ENCODE peak calls at places on chromosome 22, in eight cellular contexts. One of them, this sample, is unnamed.

GRCh38 chr22:49827307-49827852 is 293 bp downstream of the BRD1 start:
- DNase-seq in AML-193: no peak
- DNase-seq in amygdala: no peak
- DNase-seq in pancreas: no peak
- DNase-seq in upper lobe of right lung: no peak
- DNase-seq in CD8-positive, alpha-beta T cell: no peak
- DNase-seq in NCI-H82: no peak
- DNase-seq in effector CD8-positive, alpha-beta T cell: no peak
- DNase-seq in this sample: no peak

GRCh38 chr22:24830205-24830979 is 24.4 kb downstream of the SGSM1 start:
- DNase-seq in AML-193: no peak
- DNase-seq in NCI-H82: no peak
- DNase-seq in CD8-positive, alpha-beta T cell: no peak
- DNase-seq in effector CD8-positive, alpha-beta T cell: no peak
- DNase-seq in pancreas: no peak
- DNase-seq in upper lobe of right lung: no peak
- DNase-seq in amygdala: no peak
- DNase-seq in this sample: no peak

GRCh38 chr22:38437416-38437815 is 17.6 kb downstream of the KCNJ4 start:
- DNase-seq in pancreas: no peak
- DNase-seq in NCI-H82: no peak
- DNase-seq in amygdala: no peak
- DNase-seq in upper lobe of right lung: no peak
- DNase-seq in CD8-positive, alpha-beta T cell: no peak
- DNase-seq in effector CD8-positive, alpha-beta T cell: no peak
- DNase-seq in AML-193: no peak
- DNase-seq in this sample: no peak

GRCh38 chr22:46869848-46870441 is 107.5 kb downstream of the TBC1D22A start:
- DNase-seq in upper lobe of right lung: no peak
- DNase-seq in CD8-positive, alpha-beta T cell: no peak
- DNase-seq in amygdala: no peak
- DNase-seq in effector CD8-positive, alpha-beta T cell: no peak
- DNase-seq in AML-193: no peak
- DNase-seq in pancreas: no peak
- DNase-seq in NCI-H82: no peak
- DNase-seq in this sample: no peak

GRCh38 chr22:46220921-46221320 is 29.2 kb downstream of the CDPF1 start:
- DNase-seq in pancreas: no peak
- DNase-seq in CD8-positive, alpha-beta T cell: no peak
- DNase-seq in NCI-H82: no peak
- DNase-seq in AML-193: no peak
- DNase-seq in upper lobe of right lung: no peak
- DNase-seq in amygdala: no peak
- DNase-seq in effector CD8-positive, alpha-beta T cell: no peak
- DNase-seq in this sample: no peak

GRCh38 chr22:26482171-26482570 is 1.4 kb downstream of the HPS4 start:
- DNase-seq in amygdala: no peak
- DNase-seq in NCI-H82: no peak
- DNase-seq in pancreas: no peak
- DNase-seq in AML-193: no peak
- DNase-seq in CD8-positive, alpha-beta T cell: no peak
- DNase-seq in upper lobe of right lung: no peak
- DNase-seq in effector CD8-positive, alpha-beta T cell: no peak
- DNase-seq in this sample: no peak

GRCh38 chr22:25148149-25148691 is 51.4 kb upstream of the CRYBB3 start:
- DNase-seq in CD8-positive, alpha-beta T cell: no peak
- DNase-seq in NCI-H82: no peak
- DNase-seq in amygdala: no peak
- DNase-seq in effector CD8-positive, alpha-beta T cell: no peak
- DNase-seq in upper lobe of right lung: no peak
- DNase-seq in pancreas: no peak
- DNase-seq in AML-193: no peak
- DNase-seq in this sample: no peak

GRCh38 chr22:17795143-17795542 is 20.9 kb upstream of the BID start:
- DNase-seq in CD8-positive, alpha-beta T cell: no peak
- DNase-seq in AML-193: no peak
- DNase-seq in NCI-H82: no peak
- DNase-seq in pancreas: no peak
- DNase-seq in effector CD8-positive, alpha-beta T cell: no peak
- DNase-seq in amygdala: no peak
- DNase-seq in upper lobe of right lung: no peak
- DNase-seq in this sample: no peak

GRCh38 chr22:19875531-19876313 is 21.0 kb upstream of the GNB1L start:
- DNase-seq in CD8-positive, alpha-beta T cell: no peak
- DNase-seq in NCI-H82: no peak
- DNase-seq in pancreas: no peak
- DNase-seq in AML-193: no peak
- DNase-seq in upper lobe of right lung: peak; percentile 60
- DNase-seq in amygdala: no peak
- DNase-seq in effector CD8-positive, alpha-beta T cell: no peak
- DNase-seq in this sample: peak; percentile 45

GRCh38 chr22:20436309-20437252 is 1.0 kb downstream of the SCARF2 start:
- DNase-seq in NCI-H82: peak; percentile 51
- DNase-seq in pancreas: no peak
- DNase-seq in CD8-positive, alpha-beta T cell: no peak
- DNase-seq in upper lobe of right lung: peak; percentile 69
- DNase-seq in AML-193: no peak
- DNase-seq in amygdala: no peak
- DNase-seq in effector CD8-positive, alpha-beta T cell: no peak
- DNase-seq in this sample: peak; percentile 50

GRCh38 chr22:25076281-25076680 is 123.4 kb upstream of the CRYBB3 start:
- DNase-seq in upper lobe of right lung: no peak
- DNase-seq in amygdala: no peak
- DNase-seq in AML-193: no peak
- DNase-seq in CD8-positive, alpha-beta T cell: no peak
- DNase-seq in effector CD8-positive, alpha-beta T cell: no peak
- DNase-seq in NCI-H82: peak; percentile 47
- DNase-seq in pancreas: no peak
- DNase-seq in this sample: no peak

GRCh38 chr22:29032584-29032983 is 29.0 kb downstream of the C22orf31 start:
- DNase-seq in amygdala: no peak
- DNase-seq in CD8-positive, alpha-beta T cell: no peak
- DNase-seq in AML-193: no peak
- DNase-seq in effector CD8-positive, alpha-beta T cell: no peak
- DNase-seq in NCI-H82: no peak
- DNase-seq in upper lobe of right lung: no peak
- DNase-seq in pancreas: peak; percentile 12
- DNase-seq in this sample: no peak

GRCh38 chr22:40855960-40856512 is 403 bp downstream of the ST13 start:
- DNase-seq in AML-193: peak; percentile 23
- DNase-seq in pancreas: no peak
- DNase-seq in effector CD8-positive, alpha-beta T cell: peak; percentile 31
- DNase-seq in upper lobe of right lung: no peak
- DNase-seq in amygdala: no peak
- DNase-seq in CD8-positive, alpha-beta T cell: no peak
- DNase-seq in NCI-H82: peak; percentile 60
- DNase-seq in this sample: no peak

GRCh38 chr22:25051983-25052710 is 99.6 kb downstream of the KIAA1671 start:
- DNase-seq in upper lobe of right lung: no peak
- DNase-seq in amygdala: no peak
- DNase-seq in pancreas: peak; percentile 81
- DNase-seq in NCI-H82: no peak
- DNase-seq in effector CD8-positive, alpha-beta T cell: no peak
- DNase-seq in CD8-positive, alpha-beta T cell: no peak
- DNase-seq in AML-193: no peak
- DNase-seq in this sample: no peak

GRCh38 chr22:37604875-37605274 is 3.8 kb upstream of the GGA1 start:
- DNase-seq in CD8-positive, alpha-beta T cell: peak; percentile 47
- DNase-seq in effector CD8-positive, alpha-beta T cell: peak; percentile 48
- DNase-seq in pancreas: no peak
- DNase-seq in amygdala: no peak
- DNase-seq in AML-193: no peak
- DNase-seq in upper lobe of right lung: no peak
- DNase-seq in NCI-H82: no peak
- DNase-seq in this sample: no peak

GRCh38 chr22:42340150-42340549 is 69.7 kb upstream of the TCF20 start:
- DNase-seq in pancreas: no peak
- DNase-seq in upper lobe of right lung: no peak
- DNase-seq in NCI-H82: peak; percentile 22
- DNase-seq in CD8-positive, alpha-beta T cell: no peak
- DNase-seq in effector CD8-positive, alpha-beta T cell: no peak
- DNase-seq in amygdala: no peak
- DNase-seq in AML-193: no peak
- DNase-seq in this sample: no peak

GRCh38 chr22:41521166-41521565 is 23.1 kb downstream of the POLR3H start:
- DNase-seq in pancreas: no peak
- DNase-seq in AML-193: no peak
- DNase-seq in amygdala: no peak
- DNase-seq in CD8-positive, alpha-beta T cell: no peak
- DNase-seq in effector CD8-positive, alpha-beta T cell: no peak
- DNase-seq in upper lobe of right lung: no peak
- DNase-seq in NCI-H82: no peak
- DNase-seq in this sample: no peak

This sample was measured in lower lobe of right lung.